ENCODE peak calls at places on chromosomes 4 and X, in six cellular contexts. M is GM12892, L is GM12878, R is H1, D is HepG2, K is K562. N is an unnamed sample.

GRCh38 chr4:121380448-121381147 is at the start of gene QRFPR:
- DNase-seq in M (peak), L (no peak), D (no peak), K (no peak), R (peak), N (no peak)

GRCh38 chr4:165756831-165757230 is 116.2 kb upstream of the TLL1 start:
- DNase-seq in D (no peak), M (no peak), K (no peak), R (no peak), L (no peak), N (no peak)

GRCh38 chr4:8745828-8746225 is 125.8 kb downstream of the HMX1 start:
- DNase-seq in R (peak), D (no peak), M (no peak), L (no peak), K (no peak), N (no peak)

GRCh38 chr4:184384056-184384809 is 90.1 kb downstream of the IRF2 start:
- DNase-seq in M (peak), K (no peak), L (peak), R (no peak), D (peak), N (no peak)

GRCh38 chr4:153297116-153297515 is 47.4 kb upstream of the MND1 start:
- DNase-seq in K (no peak), R (no peak), M (no peak), L (no peak), D (no peak), N (no peak)

GRCh38 chrX:21004835-21005234 is 369.4 kb upstream of the CNKSR2 start:
- DNase-seq in M (no peak), D (no peak), R (no peak), L (no peak), K (no peak), N (no peak)

GRCh38 chrX:9542765-9543119 is 77.9 kb downstream of the TBL1X start:
- DNase-seq in R (no peak), M (no peak), L (no peak), K (no peak), D (no peak), N (no peak)

GRCh38 chrX:16222123-16222522 is 54.8 kb downstream of the MAGEB17 start:
- DNase-seq in D (no peak), M (no peak), L (no peak), K (no peak), R (no peak), N (no peak)

GRCh38 chr4:7323872-7324650 is 110.7 kb downstream of the PSAPL1 start:
- DNase-seq in R (no peak), K (peak), D (peak), L (no peak), M (no peak), N (no peak)

GRCh38 chrX:38212246-38212645 is 8.4 kb downstream of the SRPX start:
- DNase-seq in K (no peak), R (no peak), L (no peak), D (no peak), M (no peak), N (no peak)
- TF ChIP-seq POLR2A in K (no peak), R (no peak), L (no peak), D (no peak), M (no peak), N (no peak)

DNA sequence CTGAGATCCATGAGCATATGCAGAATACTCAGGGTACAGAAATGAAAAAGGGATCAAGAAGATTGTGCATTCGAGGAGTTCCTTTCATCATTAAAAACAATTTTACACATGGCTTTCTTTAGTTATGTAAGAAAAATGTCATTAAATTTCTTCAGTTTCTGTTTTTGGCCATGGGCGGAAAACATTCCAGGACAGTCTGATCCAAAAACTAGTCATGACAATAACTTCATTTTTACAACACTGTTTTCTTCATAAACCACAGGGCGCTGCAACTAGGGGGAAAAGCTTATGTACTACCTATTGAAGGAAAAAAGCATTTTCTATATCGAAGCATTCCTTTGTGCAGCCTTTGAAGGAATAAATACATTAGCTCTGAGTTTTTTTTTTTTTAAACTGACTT is 28.2 kb downstream of the IL13RA1 start:
- DNase-seq in M (no peak), R (no peak), D (no peak), L (no peak), K (no peak), N (no peak)
- TF ChIP-seq TAF1 in M (no peak), R (no peak), D (no peak), L (no peak), K (no peak), N (no peak)

GRCh38 chrX:101393530-101394305 is 2.9 kb downstream of the RPL36A start:
- DNase-seq in K (no peak), D (no peak), L (no peak), R (no peak), M (no peak), N (no peak)
- TF ChIP-seq POLR2AphosphoS5 in K (no peak), D (no peak), L (no peak), R (peak), M (no peak), N (no peak)

GRCh38 chr4:5774416-5775056 is 63.5 kb downstream of the EVC start:
- DNase-seq in K (no peak), L (no peak), D (no peak), M (no peak), R (peak), N (no peak)

GRCh38 chr4:5773271-5773555 is 62.2 kb downstream of the EVC start:
- DNase-seq in R (peak), L (no peak), D (no peak), K (no peak), M (no peak), N (no peak)

GRCh38 chr4:5772528-5773270 is 61.7 kb downstream of the EVC start:
- DNase-seq in L (no peak), R (no peak), K (no peak), D (no peak), M (no peak), N (no peak)

GRCh38 chr4:5770051-5770450 is 59.0 kb downstream of the EVC start:
- DNase-seq in M (no peak), D (no peak), R (peak), L (no peak), K (no peak), N (no peak)
- TF ChIP-seq POLR2A in M (no peak), D (no peak), R (no peak), L (no peak), K (no peak), N (no peak)

GRCh38 chrX:41382699-41383645 is 49.0 kb downstream of the DDX3X start:
- DNase-seq in M (no peak), L (no peak), R (no peak), D (no peak), K (no peak), N (no peak)
- TF ChIP-seq TAF1 in M (no peak), L (no peak), R (no peak), D (no peak), K (no peak), N (no peak)

N was measured in GM12891.